ENCODE peak calls at places on chromosomes 3 and 15, in four cellular contexts. One of them, this sample, is unnamed.

GRCh38 chr15:67091966-67092677 is 26.7 kb downstream of the SMAD3 start:
- DNase-seq in GM12878: no peak
- DNase-seq in HepG2: no peak
- DNase-seq in K562: no peak
- DNase-seq in this sample: no peak

GRCh38 chr15:67024322-67024997 is 40.9 kb upstream of the SMAD3 start:
- DNase-seq in K562: peak
- DNase-seq in HepG2: peak
- DNase-seq in GM12878: peak
- DNase-seq in this sample: peak

GRCh38 chr3:60047426-60048200 is 997.8 kb upstream of the CFAP20DC start:
- DNase-seq in HepG2: no peak
- DNase-seq in K562: no peak
- DNase-seq in GM12878: no peak
- DNase-seq in this sample: no peak

GRCh38 chr3:151213881-151214280 is 10.9 kb upstream of the GPR171 start:
- DNase-seq in HepG2: no peak
- DNase-seq in K562: no peak
- DNase-seq in GM12878: no peak
- DNase-seq in this sample: no peak

GRCh38 chr15:69971771-69972170 is 125.9 kb downstream of the TLE3 start:
- DNase-seq in HepG2: no peak
- DNase-seq in GM12878: no peak
- DNase-seq in K562: no peak
- DNase-seq in this sample: no peak

GRCh38 chr3:156727519-156728205 is 53.3 kb downstream of the TIPARP start:
- DNase-seq in K562: no peak
- DNase-seq in GM12878: no peak
- DNase-seq in HepG2: no peak
- DNase-seq in this sample: no peak

GRCh38 chr3:95148107-95148506 is 1085.2 kb downstream of the NSUN3 start:
- DNase-seq in HepG2: no peak
- DNase-seq in GM12878: no peak
- DNase-seq in K562: no peak
- DNase-seq in this sample: no peak

GRCh38 chr15:99472416-99473145 is 93.2 kb upstream of the MEF2A start:
- DNase-seq in GM12878: no peak
- DNase-seq in K562: no peak
- DNase-seq in HepG2: peak
- DNase-seq in this sample: no peak

GRCh38 chr15:33844597-33844996 is 123.7 kb upstream of the CHRM5 start:
- DNase-seq in GM12878: no peak
- DNase-seq in K562: no peak
- DNase-seq in HepG2: no peak
- DNase-seq in this sample: peak

GRCh38 chr3:106552401-106553043 is 683.7 kb upstream of the CBLB start:
- DNase-seq in HepG2: no peak
- DNase-seq in K562: no peak
- DNase-seq in GM12878: no peak
- DNase-seq in this sample: no peak

GRCh38 chr3:46607603-46608028 is 4.7 kb upstream of the FAM240A start:
- DNase-seq in GM12878: no peak
- DNase-seq in K562: peak
- DNase-seq in HepG2: peak
- DNase-seq in this sample: no peak

GRCh38 chr3:99232696-99233095 is 331.2 kb upstream of the DCBLD2 start:
- DNase-seq in GM12878: no peak
- DNase-seq in K562: no peak
- DNase-seq in HepG2: no peak
- DNase-seq in this sample: no peak

GRCh38 chr3:172074578-172074977 is 35.2 kb downstream of the FNDC3B start:
- DNase-seq in K562: no peak
- DNase-seq in HepG2: no peak
- DNase-seq in GM12878: no peak
- DNase-seq in this sample: no peak

GRCh38 chr15:45064386-45064785 is 41.4 kb downstream of the SORD start:
- DNase-seq in GM12878: no peak
- DNase-seq in K562: no peak
- DNase-seq in HepG2: peak
- DNase-seq in this sample: no peak
- TF ChIP-seq ESRRA in GM12878: no peak
- TF ChIP-seq ESRRA in K562: no peak
- TF ChIP-seq ESRRA in HepG2: no peak
- TF ChIP-seq ESRRA in this sample: no peak

GRCh38 chr3:65284971-65285370 is 597.2 kb upstream of the ADAMTS9 start:
- DNase-seq in GM12878: no peak
- DNase-seq in HepG2: no peak
- DNase-seq in K562: no peak
- DNase-seq in this sample: no peak
- TF ChIP-seq REST in GM12878: no peak
- TF ChIP-seq REST in HepG2: no peak
- TF ChIP-seq REST in K562: no peak
- TF ChIP-seq REST in this sample: no peak

GRCh38 chr3:85259748-85260147 is 301.0 kb downstream of the CADM2 start:
- DNase-seq in HepG2: no peak
- DNase-seq in GM12878: no peak
- DNase-seq in K562: no peak
- DNase-seq in this sample: no peak

GRCh38 chr3:85252686-85253085 is 293.9 kb downstream of the CADM2 start:
- DNase-seq in K562: no peak
- DNase-seq in GM12878: no peak
- DNase-seq in HepG2: no peak
- DNase-seq in this sample: no peak

GRCh38 chr3:85251766-85252165 is 293.0 kb downstream of the CADM2 start:
- DNase-seq in GM12878: no peak
- DNase-seq in K562: no peak
- DNase-seq in HepG2: no peak
- DNase-seq in this sample: no peak

GRCh38 chr3:85254738-85255137 is 295.9 kb downstream of the CADM2 start:
- DNase-seq in K562: no peak
- DNase-seq in HepG2: no peak
- DNase-seq in GM12878: no peak
- DNase-seq in this sample: no peak

GRCh38 chr3:85255954-85256353 is 297.2 kb downstream of the CADM2 start:
- DNase-seq in GM12878: no peak
- DNase-seq in HepG2: no peak
- DNase-seq in K562: no peak
- DNase-seq in this sample: no peak
- TF ChIP-seq ESRRA in GM12878: no peak
- TF ChIP-seq ESRRA in HepG2: no peak
- TF ChIP-seq ESRRA in K562: no peak
- TF ChIP-seq ESRRA in this sample: no peak

DNA sequence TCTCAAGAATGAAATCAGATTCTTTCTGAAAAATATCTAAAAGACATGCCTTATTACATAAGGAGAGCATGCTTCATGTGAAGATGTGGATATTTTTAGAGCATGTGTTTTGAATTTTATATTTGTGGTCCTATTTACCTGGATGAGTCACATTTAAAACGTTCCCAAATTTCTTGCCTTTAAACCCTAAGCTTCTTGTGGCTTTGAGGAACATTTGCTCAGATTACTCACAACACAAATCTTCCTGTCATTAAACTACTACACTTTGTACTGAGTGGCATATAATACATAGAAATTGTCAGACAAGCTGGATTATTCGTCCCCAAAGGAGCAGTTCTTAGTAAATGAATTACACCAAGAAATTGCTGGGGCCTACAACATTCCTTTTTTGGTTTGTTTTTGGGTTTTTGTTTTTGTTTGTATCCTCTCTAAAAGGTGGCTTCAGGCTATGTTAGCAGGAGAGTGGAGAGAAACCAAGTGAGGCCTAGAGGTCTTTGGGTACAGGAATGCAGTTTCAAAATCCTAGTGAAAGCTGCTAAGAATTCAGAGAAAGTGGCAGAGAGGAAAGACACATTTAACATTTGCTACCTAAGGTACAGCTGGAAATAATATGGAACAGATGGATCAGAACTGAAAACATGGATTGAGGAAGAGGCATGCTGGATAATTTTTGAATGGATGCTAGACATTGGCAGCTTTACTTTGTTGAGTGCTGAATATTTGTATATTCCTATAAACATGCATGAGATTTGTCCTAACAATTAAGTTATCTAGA is 128.1 kb downstream of the RPL22L1 start:
- DNase-seq in HepG2: no peak
- DNase-seq in K562: no peak
- DNase-seq in GM12878: no peak
- DNase-seq in this sample: no peak
- TF ChIP-seq REST in HepG2: no peak
- TF ChIP-seq REST in K562: no peak
- TF ChIP-seq REST in GM12878: no peak
- TF ChIP-seq REST in this sample: no peak

DNA sequence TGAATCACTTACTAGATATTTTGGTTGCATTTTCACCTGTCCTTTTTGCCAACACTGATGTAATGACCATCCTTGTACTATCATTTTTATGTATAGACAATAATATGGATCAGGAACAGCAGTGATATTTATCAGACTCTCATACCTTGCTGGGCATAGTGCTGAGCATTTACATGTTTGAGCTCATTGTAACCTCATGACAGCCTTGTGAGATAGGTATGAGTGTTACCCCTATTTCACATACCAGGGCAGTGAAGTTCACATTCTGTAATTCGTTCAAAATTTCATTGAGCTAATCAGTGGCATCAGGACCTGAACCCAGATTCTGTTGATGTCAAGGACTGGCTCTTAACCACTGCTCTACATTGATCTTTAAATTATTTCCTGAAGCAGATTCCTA is 221.5 kb upstream of the TBL1XR1 start:
- DNase-seq in GM12878: no peak
- DNase-seq in HepG2: no peak
- DNase-seq in K562: no peak
- DNase-seq in this sample: no peak
- TF ChIP-seq ESRRA in GM12878: no peak
- TF ChIP-seq ESRRA in HepG2: no peak
- TF ChIP-seq ESRRA in K562: no peak
- TF ChIP-seq ESRRA in this sample: no peak

DNA sequence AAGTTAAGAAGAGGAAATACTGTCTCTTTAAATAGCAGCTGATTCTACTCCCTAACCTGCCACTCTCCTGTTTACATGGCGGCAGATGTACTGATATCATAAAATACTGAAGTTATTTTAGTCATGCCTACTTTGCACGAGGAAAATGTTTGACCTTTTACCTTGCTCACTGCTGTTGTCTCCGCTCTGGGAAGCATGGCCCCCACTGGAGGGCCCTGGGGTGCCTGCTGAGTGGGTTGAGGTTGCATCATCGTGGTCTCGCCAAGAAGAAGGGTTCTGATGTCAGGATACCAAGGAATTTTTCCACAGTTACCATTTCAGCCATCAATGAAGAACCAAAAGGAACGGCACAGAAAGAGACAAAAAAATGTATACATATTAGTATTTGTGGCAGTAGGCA is 16.7 kb downstream of the MEIS2 start:
- DNase-seq in GM12878: no peak
- DNase-seq in K562: no peak
- DNase-seq in HepG2: no peak
- DNase-seq in this sample: no peak
- TF ChIP-seq REST in GM12878: no peak
- TF ChIP-seq REST in K562: no peak
- TF ChIP-seq REST in HepG2: no peak
- TF ChIP-seq REST in this sample: no peak

DNA sequence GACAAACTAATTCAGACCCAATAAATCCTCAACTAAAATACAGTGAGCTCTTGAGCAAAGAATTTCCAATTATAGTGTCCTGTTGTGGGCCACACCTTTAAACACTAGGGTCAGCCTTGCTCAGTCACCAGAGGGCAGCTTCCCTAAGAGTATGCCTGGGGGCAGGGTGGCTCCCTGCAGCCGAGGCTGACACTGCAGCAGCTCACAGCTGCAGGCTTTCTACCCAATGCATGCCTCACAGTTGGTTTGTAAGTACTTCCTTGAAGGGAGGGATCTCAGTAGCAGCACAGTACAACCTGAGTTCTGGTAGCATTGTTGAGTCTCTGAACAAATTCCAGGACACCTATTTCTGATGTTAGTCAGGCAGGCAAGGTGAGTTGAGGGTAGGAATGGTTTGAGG is 335.6 kb downstream of the TUSC7 start:
- DNase-seq in GM12878: no peak
- DNase-seq in HepG2: no peak
- DNase-seq in K562: no peak
- DNase-seq in this sample: no peak
- TF ChIP-seq ESRRA in GM12878: no peak
- TF ChIP-seq ESRRA in HepG2: no peak
- TF ChIP-seq ESRRA in K562: no peak
- TF ChIP-seq ESRRA in this sample: no peak

GRCh38 chr3:194486540-194487288 is at the start of gene ATP13A3:
- DNase-seq in HepG2: peak
- DNase-seq in K562: peak
- DNase-seq in GM12878: no peak
- DNase-seq in this sample: peak
- TF ChIP-seq REST in HepG2: no peak
- TF ChIP-seq REST in K562: no peak
- TF ChIP-seq REST in GM12878: no peak
- TF ChIP-seq REST in this sample: no peak

DNA sequence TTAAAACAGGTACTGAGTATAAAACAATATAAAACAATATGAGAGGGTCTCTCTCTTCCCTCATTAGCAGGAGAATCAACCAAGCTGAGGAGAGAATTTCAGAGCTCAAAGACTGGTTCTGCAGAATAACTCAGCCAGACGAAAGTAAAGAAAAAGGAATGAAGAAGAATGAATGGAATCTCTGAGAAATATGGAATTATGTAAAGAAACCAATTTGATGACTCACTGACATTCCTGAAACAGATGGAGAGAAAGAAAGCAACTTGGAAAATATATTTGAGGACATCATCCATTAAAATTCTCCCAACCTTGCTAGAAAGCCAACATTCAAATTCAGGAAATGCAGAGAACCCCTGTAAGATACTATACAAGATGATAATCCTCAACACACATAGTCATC is 630.9 kb downstream of the PYDC2 start:
- DNase-seq in HepG2: no peak
- DNase-seq in GM12878: no peak
- DNase-seq in K562: no peak
- DNase-seq in this sample: no peak
- TF ChIP-seq ESRRA in HepG2: no peak
- TF ChIP-seq ESRRA in GM12878: no peak
- TF ChIP-seq ESRRA in K562: no peak
- TF ChIP-seq ESRRA in this sample: no peak